ENCODE peak calls at places on chromosomes 1 and 21, in seven cellular contexts. One of them, this sample, is unnamed.

GRCh38 chr1:213391445-213391844 is 340.4 kb downstream of the RPS6KC1 start:
- DNase-seq in foreskin fibroblast: no peak
- DNase-seq in lung: no peak
- DNase-seq in right lobe of liver: no peak
- DNase-seq in dorsolateral prefrontal cortex: no peak
- DNase-seq in cardiac muscle cell: no peak
- DNase-seq in esophagus muscularis mucosa: no peak
- DNase-seq in this sample: no peak

GRCh38 chr1:169113613-169114119 is 7.2 kb downstream of the ATP1B1 start:
- DNase-seq in foreskin fibroblast: peak; percentile 94
- DNase-seq in lung: no peak
- DNase-seq in right lobe of liver: no peak
- DNase-seq in dorsolateral prefrontal cortex: no peak
- DNase-seq in cardiac muscle cell: peak; percentile 84
- DNase-seq in esophagus muscularis mucosa: no peak
- DNase-seq in this sample: no peak

GRCh38 chr1:248853023-248853422 is 5.9 kb downstream of the ZNF692 start:
- DNase-seq in foreskin fibroblast: peak; percentile 89
- DNase-seq in lung: no peak
- DNase-seq in right lobe of liver: no peak
- DNase-seq in dorsolateral prefrontal cortex: peak; percentile 58
- DNase-seq in cardiac muscle cell: peak; percentile 54
- DNase-seq in esophagus muscularis mucosa: no peak
- DNase-seq in this sample: no peak

GRCh38 chr1:145999321-146000024 is 3.1 kb upstream of the TXNIP start:
- DNase-seq in foreskin fibroblast: no peak
- DNase-seq in lung: no peak
- DNase-seq in right lobe of liver: peak; percentile 51
- DNase-seq in dorsolateral prefrontal cortex: no peak
- DNase-seq in cardiac muscle cell: peak; percentile 49
- DNase-seq in esophagus muscularis mucosa: no peak
- DNase-seq in this sample: no peak

GRCh38 chr1:8681911-8682310 is 135.5 kb downstream of the RERE start:
- DNase-seq in foreskin fibroblast: no peak
- DNase-seq in lung: no peak
- DNase-seq in right lobe of liver: no peak
- DNase-seq in dorsolateral prefrontal cortex: no peak
- DNase-seq in cardiac muscle cell: no peak
- DNase-seq in esophagus muscularis mucosa: no peak
- DNase-seq in this sample: no peak

GRCh38 chr21:26717146-26717739 is 128.0 kb downstream of the ADAMTS1 start:
- DNase-seq in foreskin fibroblast: peak; percentile 48
- DNase-seq in lung: no peak
- DNase-seq in right lobe of liver: no peak
- DNase-seq in dorsolateral prefrontal cortex: no peak
- DNase-seq in cardiac muscle cell: peak; percentile 40
- DNase-seq in esophagus muscularis mucosa: no peak
- DNase-seq in this sample: no peak

GRCh38 chr1:243508303-243508713 is 252.5 kb downstream of the SDCCAG8 start:
- DNase-seq in foreskin fibroblast: no peak
- DNase-seq in lung: no peak
- DNase-seq in right lobe of liver: no peak
- DNase-seq in dorsolateral prefrontal cortex: no peak
- DNase-seq in cardiac muscle cell: no peak
- DNase-seq in esophagus muscularis mucosa: no peak
- DNase-seq in this sample: no peak

GRCh38 chr1:116984406-116985160 is 17.0 kb upstream of the CD101 start:
- DNase-seq in foreskin fibroblast: peak; percentile 10
- DNase-seq in lung: no peak
- DNase-seq in right lobe of liver: no peak
- DNase-seq in dorsolateral prefrontal cortex: no peak
- DNase-seq in cardiac muscle cell: no peak
- DNase-seq in esophagus muscularis mucosa: peak; percentile 90
- DNase-seq in this sample: no peak

GRCh38 chr1:2275796-2276536 is 47.8 kb downstream of the SKI start:
- DNase-seq in foreskin fibroblast: peak; percentile 70
- DNase-seq in lung: peak; percentile 63
- DNase-seq in right lobe of liver: no peak
- DNase-seq in dorsolateral prefrontal cortex: no peak
- DNase-seq in cardiac muscle cell: peak; percentile 81
- DNase-seq in esophagus muscularis mucosa: no peak
- DNase-seq in this sample: no peak

GRCh38 chr1:172467446-172467845 is 23.6 kb upstream of the PIGC start:
- DNase-seq in foreskin fibroblast: no peak
- DNase-seq in lung: no peak
- DNase-seq in right lobe of liver: no peak
- DNase-seq in dorsolateral prefrontal cortex: no peak
- DNase-seq in cardiac muscle cell: no peak
- DNase-seq in esophagus muscularis mucosa: no peak
- DNase-seq in this sample: no peak

GRCh38 chr1:168848041-168848440 is 119.0 kb upstream of the DPT start:
- DNase-seq in foreskin fibroblast: no peak
- DNase-seq in lung: no peak
- DNase-seq in right lobe of liver: no peak
- DNase-seq in dorsolateral prefrontal cortex: no peak
- DNase-seq in cardiac muscle cell: no peak
- DNase-seq in esophagus muscularis mucosa: no peak
- DNase-seq in this sample: no peak

GRCh38 chr21:29658934-29659203 is 280.9 kb downstream of the GRIK1 start:
- DNase-seq in foreskin fibroblast: no peak
- DNase-seq in lung: no peak
- DNase-seq in right lobe of liver: no peak
- DNase-seq in dorsolateral prefrontal cortex: no peak
- DNase-seq in cardiac muscle cell: no peak
- DNase-seq in esophagus muscularis mucosa: no peak
- DNase-seq in this sample: no peak

GRCh38 chr1:146034976-146035469 is 13.5 kb upstream of the HJV start:
- DNase-seq in foreskin fibroblast: no peak
- DNase-seq in lung: no peak
- DNase-seq in right lobe of liver: no peak
- DNase-seq in dorsolateral prefrontal cortex: no peak
- DNase-seq in cardiac muscle cell: peak; percentile 56
- DNase-seq in esophagus muscularis mucosa: no peak
- DNase-seq in this sample: no peak

GRCh38 chr21:42533306-42533962 is 19.8 kb downstream of the SLC37A1 start:
- DNase-seq in foreskin fibroblast: no peak
- DNase-seq in lung: no peak
- DNase-seq in right lobe of liver: no peak
- DNase-seq in dorsolateral prefrontal cortex: no peak
- DNase-seq in cardiac muscle cell: no peak
- DNase-seq in esophagus muscularis mucosa: no peak
- DNase-seq in this sample: no peak

GRCh38 chr1:58783090-58783992 is 506 bp downstream of the JUN start:
- DNase-seq in foreskin fibroblast: peak; percentile 75
- DNase-seq in lung: peak; percentile 50
- DNase-seq in right lobe of liver: peak; percentile 59
- DNase-seq in dorsolateral prefrontal cortex: peak; percentile 50
- DNase-seq in cardiac muscle cell: peak; percentile 73
- DNase-seq in esophagus muscularis mucosa: peak; percentile 93
- DNase-seq in this sample: peak; percentile 52

GRCh38 chr1:115323366-115324004 is 14.6 kb downstream of the NGF start:
- DNase-seq in foreskin fibroblast: peak; percentile 55
- DNase-seq in lung: no peak
- DNase-seq in right lobe of liver: no peak
- DNase-seq in dorsolateral prefrontal cortex: no peak
- DNase-seq in cardiac muscle cell: no peak
- DNase-seq in esophagus muscularis mucosa: no peak
- DNase-seq in this sample: no peak

GRCh38 chr1:170586942-170587593 is 55.1 kb downstream of the GORAB start:
- DNase-seq in foreskin fibroblast: peak; percentile 77
- DNase-seq in lung: no peak
- DNase-seq in right lobe of liver: no peak
- DNase-seq in dorsolateral prefrontal cortex: no peak
- DNase-seq in cardiac muscle cell: peak; percentile 80
- DNase-seq in esophagus muscularis mucosa: no peak
- DNase-seq in this sample: no peak

GRCh38 chr1:23214640-23215039 is 2.7 kb downstream of the HTR1D start:
- DNase-seq in foreskin fibroblast: no peak
- DNase-seq in lung: no peak
- DNase-seq in right lobe of liver: no peak
- DNase-seq in dorsolateral prefrontal cortex: no peak
- DNase-seq in cardiac muscle cell: no peak
- DNase-seq in esophagus muscularis mucosa: no peak
- DNase-seq in this sample: no peak

GRCh38 chr21:42524341-42525227 is 10.9 kb downstream of the SLC37A1 start:
- DNase-seq in foreskin fibroblast: peak; percentile 22
- DNase-seq in lung: peak; percentile 81
- DNase-seq in right lobe of liver: no peak
- DNase-seq in dorsolateral prefrontal cortex: no peak
- DNase-seq in cardiac muscle cell: no peak
- DNase-seq in esophagus muscularis mucosa: no peak
- DNase-seq in this sample: no peak

GRCh38 chr1:15540201-15540600 is 13.6 kb downstream of the DNAJC16 start:
- DNase-seq in foreskin fibroblast: no peak
- DNase-seq in lung: no peak
- DNase-seq in right lobe of liver: no peak
- DNase-seq in dorsolateral prefrontal cortex: no peak
- DNase-seq in cardiac muscle cell: peak; percentile 70
- DNase-seq in esophagus muscularis mucosa: no peak
- DNase-seq in this sample: no peak

DNA sequence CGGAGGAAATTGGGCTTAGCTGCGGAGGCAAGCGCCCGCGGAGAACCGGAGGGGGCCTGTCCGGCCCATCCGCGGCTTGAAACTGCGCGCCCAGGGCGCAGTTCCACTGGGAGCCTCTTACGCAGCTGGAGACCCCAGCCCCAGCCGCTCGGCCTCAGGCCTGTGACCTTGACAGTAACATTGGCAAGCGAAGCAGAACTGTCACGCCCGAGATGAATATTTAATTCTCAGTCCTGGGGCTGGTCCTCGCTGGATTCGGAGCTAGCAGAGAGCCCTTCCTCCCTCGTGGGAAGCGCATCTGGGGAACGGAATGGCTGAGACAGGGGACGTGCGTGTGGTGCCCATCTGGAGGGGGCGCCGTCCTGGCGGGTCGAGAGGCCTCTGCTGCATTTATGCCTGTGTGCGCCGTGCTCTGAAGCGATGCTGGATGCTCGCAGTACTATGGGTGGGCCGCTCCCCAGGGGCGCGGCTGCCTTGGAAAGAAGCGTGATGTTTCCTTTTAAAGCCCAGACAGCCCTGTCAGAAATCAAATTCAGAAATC is 951 bp downstream of the SLC6A17 start:
- DNase-seq in foreskin fibroblast: peak; percentile 28
- DNase-seq in lung: no peak
- DNase-seq in right lobe of liver: no peak
- DNase-seq in dorsolateral prefrontal cortex: no peak
- DNase-seq in cardiac muscle cell: no peak
- DNase-seq in esophagus muscularis mucosa: no peak
- DNase-seq in this sample: peak; percentile 41
- TF ChIP-seq CTCF in foreskin fibroblast: no peak
- TF ChIP-seq CTCF in lung: no peak
- TF ChIP-seq CTCF in right lobe of liver: no peak
- TF ChIP-seq CTCF in dorsolateral prefrontal cortex: no peak
- TF ChIP-seq CTCF in cardiac muscle cell: no peak
- TF ChIP-seq CTCF in esophagus muscularis mucosa: no peak
- TF ChIP-seq CTCF in this sample: no peak

GRCh38 chr1:91883470-91883869 is 2.5 kb downstream of the TGFBR3 start:
- DNase-seq in foreskin fibroblast: peak; percentile 75
- DNase-seq in lung: no peak
- DNase-seq in right lobe of liver: no peak
- DNase-seq in dorsolateral prefrontal cortex: no peak
- DNase-seq in cardiac muscle cell: peak; percentile 61
- DNase-seq in esophagus muscularis mucosa: no peak
- DNase-seq in this sample: no peak
- TF ChIP-seq CTCF in foreskin fibroblast: peak; percentile 43
- TF ChIP-seq CTCF in lung: peak; percentile 37
- TF ChIP-seq CTCF in right lobe of liver: peak; percentile 49
- TF ChIP-seq CTCF in dorsolateral prefrontal cortex: peak; percentile 22
- TF ChIP-seq CTCF in cardiac muscle cell: peak; percentile 54
- TF ChIP-seq CTCF in esophagus muscularis mucosa: peak; percentile 45
- TF ChIP-seq CTCF in this sample: no peak

GRCh38 chr1:25033828-25034451 is 103.9 kb upstream of the RUNX3 start:
- DNase-seq in foreskin fibroblast: no peak
- DNase-seq in lung: peak; percentile 55
- DNase-seq in right lobe of liver: peak; percentile 58
- DNase-seq in dorsolateral prefrontal cortex: no peak
- DNase-seq in cardiac muscle cell: no peak
- DNase-seq in esophagus muscularis mucosa: no peak
- DNase-seq in this sample: no peak

GRCh38 chr1:25033030-25033827 is 103.2 kb upstream of the RUNX3 start:
- DNase-seq in foreskin fibroblast: no peak
- DNase-seq in lung: no peak
- DNase-seq in right lobe of liver: no peak
- DNase-seq in dorsolateral prefrontal cortex: no peak
- DNase-seq in cardiac muscle cell: no peak
- DNase-seq in esophagus muscularis mucosa: no peak
- DNase-seq in this sample: no peak

GRCh38 chr1:25030674-25031589 is 100.9 kb upstream of the RUNX3 start:
- DNase-seq in foreskin fibroblast: no peak
- DNase-seq in lung: no peak
- DNase-seq in right lobe of liver: no peak
- DNase-seq in dorsolateral prefrontal cortex: no peak
- DNase-seq in cardiac muscle cell: no peak
- DNase-seq in esophagus muscularis mucosa: no peak
- DNase-seq in this sample: no peak

GRCh38 chr1:25031601-25031965 is 101.5 kb upstream of the RUNX3 start:
- DNase-seq in foreskin fibroblast: no peak
- DNase-seq in lung: no peak
- DNase-seq in right lobe of liver: no peak
- DNase-seq in dorsolateral prefrontal cortex: no peak
- DNase-seq in cardiac muscle cell: no peak
- DNase-seq in esophagus muscularis mucosa: no peak
- DNase-seq in this sample: no peak

DNA sequence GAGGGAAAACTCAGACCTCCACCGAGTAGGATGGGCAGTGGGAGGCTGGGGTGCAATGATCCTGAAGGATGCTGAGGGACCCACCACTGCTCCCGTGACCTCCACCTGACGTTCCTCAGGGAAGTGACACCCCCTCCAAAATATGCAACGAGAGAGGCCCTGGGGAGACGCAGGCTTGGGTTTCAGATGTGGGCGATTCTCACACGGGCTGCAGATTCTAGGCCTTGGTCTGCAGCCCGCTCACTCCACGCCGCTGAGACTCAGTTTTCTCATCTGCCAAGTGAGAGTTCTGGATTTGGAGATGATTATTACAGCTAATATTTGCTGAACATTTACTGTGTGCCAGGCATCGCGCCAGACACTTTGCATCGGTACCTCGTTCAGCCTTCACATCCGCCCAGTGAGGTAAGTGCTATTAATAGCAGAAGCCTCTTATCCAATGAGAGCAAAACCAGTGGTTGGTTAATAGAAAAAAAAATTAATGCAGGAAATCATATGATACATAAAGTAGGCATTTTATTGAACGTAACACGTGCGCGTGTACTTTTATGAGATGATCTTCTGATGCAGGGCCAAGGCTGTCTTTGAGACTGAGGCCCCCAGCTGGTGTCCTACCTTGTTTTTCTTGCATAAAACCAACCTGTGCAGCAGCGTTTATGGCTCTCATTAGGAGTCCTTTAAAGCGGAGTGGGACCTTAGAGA is 102.0 kb upstream of the RUNX3 start:
- DNase-seq in foreskin fibroblast: no peak
- DNase-seq in lung: peak; percentile 69
- DNase-seq in right lobe of liver: no peak
- DNase-seq in dorsolateral prefrontal cortex: no peak
- DNase-seq in cardiac muscle cell: peak; percentile 32
- DNase-seq in esophagus muscularis mucosa: no peak
- DNase-seq in this sample: no peak
- TF ChIP-seq CTCF in foreskin fibroblast: no peak
- TF ChIP-seq CTCF in lung: no peak
- TF ChIP-seq CTCF in right lobe of liver: no peak
- TF ChIP-seq CTCF in dorsolateral prefrontal cortex: no peak
- TF ChIP-seq CTCF in cardiac muscle cell: no peak
- TF ChIP-seq CTCF in esophagus muscularis mucosa: no peak
- TF ChIP-seq CTCF in this sample: no peak

GRCh38 chr1:232927722-232928505 is 22.5 kb upstream of the NTPCR start:
- DNase-seq in foreskin fibroblast: no peak
- DNase-seq in lung: no peak
- DNase-seq in right lobe of liver: no peak
- DNase-seq in dorsolateral prefrontal cortex: no peak
- DNase-seq in cardiac muscle cell: no peak
- DNase-seq in esophagus muscularis mucosa: no peak
- DNase-seq in this sample: no peak
- TF ChIP-seq CTCF in foreskin fibroblast: no peak
- TF ChIP-seq CTCF in lung: no peak
- TF ChIP-seq CTCF in right lobe of liver: no peak
- TF ChIP-seq CTCF in dorsolateral prefrontal cortex: no peak
- TF ChIP-seq CTCF in cardiac muscle cell: no peak
- TF ChIP-seq CTCF in esophagus muscularis mucosa: no peak
- TF ChIP-seq CTCF in this sample: no peak